ENCODE peak calls at places on chromosomes 2 and 18, in four cellular contexts. One of them, this sample, is unnamed.

GRCh38 chr2:96897491-96898134 is 27.7 kb upstream of the SEMA4C start:
- DNase-seq in mesendoderm: no peak
- DNase-seq in IMR-90: peak; percentile 33
- DNase-seq in H1: no peak
- DNase-seq in this sample: no peak

GRCh38 chr2:179104736-179105135 is 54.8 kb upstream of the CCDC141 start:
- DNase-seq in mesendoderm: no peak
- DNase-seq in IMR-90: peak; percentile 78
- DNase-seq in H1: no peak
- DNase-seq in this sample: no peak

GRCh38 chr2:219001577-219002394 is 8.6 kb upstream of the CRYBA2 start:
- DNase-seq in H1: no peak
- DNase-seq in mesendoderm: peak; percentile 56
- DNase-seq in IMR-90: no peak
- DNase-seq in this sample: peak; percentile 67

GRCh38 chr2:12819098-12819465 is 102.3 kb downstream of the TRIB2 start:
- DNase-seq in H1: no peak
- DNase-seq in IMR-90: peak; percentile 99
- DNase-seq in mesendoderm: peak; percentile 77
- DNase-seq in this sample: no peak

GRCh38 chr2:151827564-151828142 is 568 bp downstream of the ARL5A start:
- DNase-seq in mesendoderm: peak; percentile 45
- DNase-seq in H1: no peak
- DNase-seq in IMR-90: peak; percentile 16
- DNase-seq in this sample: peak; percentile 38

GRCh38 chr2:74751981-74752808 is 81.7 kb upstream of the HK2 start:
- DNase-seq in mesendoderm: no peak
- DNase-seq in IMR-90: no peak
- DNase-seq in H1: no peak
- DNase-seq in this sample: no peak

GRCh38 chr2:240638517-240639160 is 13.4 kb downstream of the GPR35 start:
- DNase-seq in IMR-90: no peak
- DNase-seq in mesendoderm: no peak
- DNase-seq in H1: no peak
- DNase-seq in this sample: no peak

GRCh38 chr2:41141146-41141791 is 689.4 kb upstream of the SLC8A1 start:
- DNase-seq in mesendoderm: no peak
- DNase-seq in H1: no peak
- DNase-seq in IMR-90: no peak
- DNase-seq in this sample: no peak

GRCh38 chr2:27606611-27607010 is 22.2 kb downstream of the CCDC121 start:
- DNase-seq in H1: no peak
- DNase-seq in mesendoderm: no peak
- DNase-seq in IMR-90: peak; percentile 83
- DNase-seq in this sample: no peak

GRCh38 chr2:177154809-177155208 is 57.8 kb upstream of the HNRNPA3 start:
- DNase-seq in IMR-90: no peak
- DNase-seq in H1: no peak
- DNase-seq in mesendoderm: no peak
- DNase-seq in this sample: no peak

GRCh38 chr2:157355618-157356017 is 30.0 kb upstream of the ERMN start:
- DNase-seq in mesendoderm: peak; percentile 71
- DNase-seq in IMR-90: peak; percentile 7
- DNase-seq in H1: no peak
- DNase-seq in this sample: no peak

GRCh38 chr18:68462148-68462547 is 252.8 kb downstream of the TMX3 start:
- DNase-seq in H1: no peak
- DNase-seq in IMR-90: peak; percentile 7
- DNase-seq in mesendoderm: no peak
- DNase-seq in this sample: no peak

GRCh38 chr2:27809761-27810241 is 38.3 kb downstream of the MRPL33 start:
- DNase-seq in H1: no peak
- DNase-seq in mesendoderm: no peak
- DNase-seq in IMR-90: peak; percentile 93
- DNase-seq in this sample: no peak

GRCh38 chr18:62500174-62500573 is 22.7 kb upstream of the ZCCHC2 start:
- DNase-seq in mesendoderm: no peak
- DNase-seq in IMR-90: no peak
- DNase-seq in H1: no peak
- DNase-seq in this sample: no peak

GRCh38 chr18:21740474-21740723 is 193 bp upstream of the MIB1 start:
- DNase-seq in mesendoderm: no peak
- DNase-seq in H1: peak; percentile 90
- DNase-seq in IMR-90: peak; percentile 94
- DNase-seq in this sample: peak; percentile 97

GRCh38 chr18:55794288-55795052 is 206.5 kb upstream of the TCF4 start:
- DNase-seq in mesendoderm: no peak
- DNase-seq in IMR-90: peak; percentile 65
- DNase-seq in H1: no peak
- DNase-seq in this sample: no peak

GRCh38 chr2:233449071-233449901 is 95.0 kb downstream of the DGKD start:
- DNase-seq in H1: peak; percentile 38
- DNase-seq in mesendoderm: peak; percentile 78
- DNase-seq in IMR-90: peak; percentile 48
- DNase-seq in this sample: peak; percentile 84

GRCh38 chr2:20391951-20392699 is 41.5 kb upstream of the PUM2 start:
- DNase-seq in H1: no peak
- DNase-seq in IMR-90: no peak
- DNase-seq in mesendoderm: peak; percentile 52
- DNase-seq in this sample: no peak

GRCh38 chr2:64363848-64364247 is 90.1 kb upstream of the LGALSL start:
- DNase-seq in IMR-90: no peak
- DNase-seq in mesendoderm: peak; percentile 76
- DNase-seq in H1: no peak
- DNase-seq in this sample: peak; percentile 51

GRCh38 chr2:150127271-150127990 is 360.0 kb downstream of the RND3 start:
- DNase-seq in mesendoderm: peak; percentile 42
- DNase-seq in IMR-90: no peak
- DNase-seq in H1: no peak
- DNase-seq in this sample: no peak

GRCh38 chr2:171080607-171081006 is 80.1 kb downstream of the TLK1 start:
- DNase-seq in mesendoderm: no peak
- DNase-seq in H1: no peak
- DNase-seq in IMR-90: no peak
- DNase-seq in this sample: no peak

GRCh38 chr2:136377423-136378382 is 259.8 kb upstream of the CXCR4 start:
- DNase-seq in IMR-90: no peak
- DNase-seq in H1: no peak
- DNase-seq in mesendoderm: no peak
- DNase-seq in this sample: peak; percentile 5

GRCh38 chr2:108927936-108928659 is 60.9 kb downstream of the EDAR start:
- DNase-seq in IMR-90: peak; percentile 64
- DNase-seq in mesendoderm: peak; percentile 75
- DNase-seq in H1: no peak
- DNase-seq in this sample: peak; percentile 55

GRCh38 chr2:70511986-70512729 is 41.5 kb downstream of the TGFA start:
- DNase-seq in H1: no peak
- DNase-seq in IMR-90: no peak
- DNase-seq in mesendoderm: no peak
- DNase-seq in this sample: no peak
- H3K4me2 ChIP-seq in H1: no peak overlapping the region
- H3K4me2 ChIP-seq in IMR-90: no peak overlapping the region
- H3K4me2 ChIP-seq in mesendoderm: no peak overlapping the region
- H3K4me2 ChIP-seq in this sample: no peak overlapping the region

GRCh38 chr2:213129311-213129710 is 22.1 kb downstream of the IKZF2 start:
- DNase-seq in mesendoderm: no peak
- DNase-seq in H1: no peak
- DNase-seq in IMR-90: no peak
- DNase-seq in this sample: no peak
- H3K27ac ChIP-seq in mesendoderm: no peak overlapping the region
- H3K27ac ChIP-seq in H1: no peak overlapping the region
- H3K27ac ChIP-seq in IMR-90: no peak overlapping the region
- H3K27ac ChIP-seq in this sample: no peak overlapping the region

GRCh38 chr2:167293172-167293781 is 405.0 kb downstream of the XIRP2 start:
- DNase-seq in H1: no peak
- DNase-seq in mesendoderm: peak; percentile 43
- DNase-seq in IMR-90: peak; percentile 16
- DNase-seq in this sample: peak; percentile 38
- H4K5ac ChIP-seq in H1: no peak overlapping the region
- H4K5ac ChIP-seq in mesendoderm: no peak overlapping the region
- H4K5ac ChIP-seq in IMR-90: no peak overlapping the region
- H4K5ac ChIP-seq in this sample: no peak overlapping the region

DNA sequence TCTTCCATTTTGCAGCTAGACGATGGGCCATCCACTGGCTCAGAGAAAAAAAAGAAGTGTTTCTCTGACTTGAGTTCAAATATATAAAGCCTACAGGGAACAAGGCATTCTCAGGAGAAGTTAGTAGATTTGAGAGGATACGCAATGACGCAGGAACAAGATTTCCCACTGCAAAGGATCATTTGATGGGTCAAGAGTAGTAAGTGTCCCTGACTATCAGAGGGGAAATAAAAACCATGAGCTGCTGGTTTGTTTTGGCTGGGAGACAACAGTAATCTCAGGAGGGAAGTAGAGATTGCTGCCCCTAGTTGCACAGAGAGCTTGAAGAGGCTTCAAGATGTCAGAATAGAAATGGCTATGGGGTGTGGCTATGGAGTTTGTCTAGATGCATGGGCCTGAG is 22.3 kb upstream of the MYO1B start:
- DNase-seq in H1: no peak
- DNase-seq in IMR-90: no peak
- DNase-seq in mesendoderm: no peak
- DNase-seq in this sample: no peak
- H3K4me2 ChIP-seq in H1: no peak overlapping the region
- H3K4me2 ChIP-seq in IMR-90: no peak overlapping the region
- H3K4me2 ChIP-seq in mesendoderm: no peak overlapping the region
- H3K4me2 ChIP-seq in this sample: no peak overlapping the region

GRCh38 chr2:222795671-222796357 is 65.0 kb upstream of the ACSL3 start:
- DNase-seq in H1: no peak
- DNase-seq in mesendoderm: no peak
- DNase-seq in IMR-90: no peak
- DNase-seq in this sample: no peak

GRCh38 chr2:222791946-222792649 is 68.7 kb upstream of the ACSL3 start:
- DNase-seq in H1: no peak
- DNase-seq in mesendoderm: no peak
- DNase-seq in IMR-90: no peak
- DNase-seq in this sample: no peak

GRCh38 chr2:222797308-222797707 is 63.5 kb upstream of the ACSL3 start:
- DNase-seq in H1: no peak
- DNase-seq in IMR-90: peak; percentile 34
- DNase-seq in mesendoderm: peak; percentile 54
- DNase-seq in this sample: no peak

GRCh38 chr2:222796413-222797103 is 64.3 kb upstream of the ACSL3 start:
- DNase-seq in mesendoderm: peak; percentile 38
- DNase-seq in H1: no peak
- DNase-seq in IMR-90: peak; percentile 53
- DNase-seq in this sample: no peak

DNA sequence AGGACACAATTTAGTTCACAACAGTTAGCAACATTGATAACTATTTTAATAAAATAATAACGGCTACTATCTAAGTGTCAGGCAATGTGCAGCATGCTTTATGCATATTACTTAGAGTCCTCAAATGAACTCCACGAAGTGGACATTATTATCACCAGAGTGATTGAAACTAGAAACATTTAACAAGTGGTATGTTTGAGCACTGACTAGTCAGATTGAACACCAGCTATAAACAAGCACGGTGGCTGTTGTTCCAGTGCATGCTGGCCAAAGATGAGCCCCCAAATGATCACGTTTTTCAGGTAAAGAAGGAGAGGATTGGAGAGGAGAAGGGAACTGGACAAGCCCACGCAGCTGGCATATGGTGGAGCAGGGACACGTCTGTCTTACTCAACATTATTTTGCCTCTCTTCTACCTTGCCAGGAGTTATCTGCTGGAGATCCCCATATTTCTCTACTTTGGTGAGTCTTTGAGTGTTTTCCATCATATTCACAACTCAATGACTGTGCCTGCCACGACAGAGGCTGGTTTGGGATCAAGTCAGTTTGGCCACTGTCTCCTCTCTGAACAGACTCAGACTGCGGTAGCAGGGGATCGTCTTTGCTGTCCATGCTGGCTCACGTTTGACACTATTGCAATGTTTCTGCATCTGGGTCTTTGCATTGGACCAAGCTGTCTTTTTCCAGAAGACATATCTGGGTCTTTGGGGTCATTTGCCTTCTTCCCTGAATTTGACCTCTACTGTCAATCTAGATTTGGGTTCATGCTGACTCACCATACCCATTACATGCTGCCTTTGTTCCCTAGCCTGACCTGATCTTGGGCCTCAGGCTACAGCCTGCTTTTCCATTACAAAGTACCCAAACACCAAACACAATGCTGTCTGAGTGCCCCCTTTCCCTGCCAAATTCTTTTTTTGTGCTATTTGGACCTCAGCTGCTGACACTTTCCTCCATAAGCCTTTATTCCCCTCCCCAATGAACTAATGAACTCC is 66.0 kb upstream of the ACSL3 start:
- DNase-seq in IMR-90: no peak
- DNase-seq in mesendoderm: peak; percentile 83
- DNase-seq in H1: peak; percentile 43
- DNase-seq in this sample: peak; percentile 62
- H3K27ac ChIP-seq in IMR-90: no peak overlapping the region
- H3K27ac ChIP-seq in mesendoderm: no peak overlapping the region
- H3K27ac ChIP-seq in H1: no peak overlapping the region
- H3K27ac ChIP-seq in this sample: no peak overlapping the region

DNA sequence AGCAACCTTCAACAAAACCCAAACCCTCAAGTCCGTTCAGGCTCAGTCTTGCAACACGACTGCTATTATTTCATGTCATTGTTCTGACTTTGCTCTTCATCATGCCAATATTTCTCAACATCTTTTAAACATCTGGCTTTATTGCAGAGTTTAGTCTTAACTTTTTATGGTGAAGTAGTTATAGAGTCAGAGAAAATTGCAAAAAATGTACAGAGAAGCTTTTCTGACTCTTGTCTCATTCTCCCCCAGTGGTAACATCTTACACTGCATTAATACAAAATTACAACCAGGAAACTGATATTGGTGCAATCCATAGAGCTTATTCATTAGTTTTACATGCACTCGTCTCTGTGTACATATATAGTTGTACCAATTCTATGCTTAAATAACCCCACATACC is 3.9 kb downstream of the MARCO start:
- DNase-seq in IMR-90: no peak
- DNase-seq in mesendoderm: no peak
- DNase-seq in H1: no peak
- DNase-seq in this sample: no peak
- H4K5ac ChIP-seq in IMR-90: no peak overlapping the region
- H4K5ac ChIP-seq in mesendoderm: no peak overlapping the region
- H4K5ac ChIP-seq in H1: no peak overlapping the region
- H4K5ac ChIP-seq in this sample: no peak overlapping the region

DNA sequence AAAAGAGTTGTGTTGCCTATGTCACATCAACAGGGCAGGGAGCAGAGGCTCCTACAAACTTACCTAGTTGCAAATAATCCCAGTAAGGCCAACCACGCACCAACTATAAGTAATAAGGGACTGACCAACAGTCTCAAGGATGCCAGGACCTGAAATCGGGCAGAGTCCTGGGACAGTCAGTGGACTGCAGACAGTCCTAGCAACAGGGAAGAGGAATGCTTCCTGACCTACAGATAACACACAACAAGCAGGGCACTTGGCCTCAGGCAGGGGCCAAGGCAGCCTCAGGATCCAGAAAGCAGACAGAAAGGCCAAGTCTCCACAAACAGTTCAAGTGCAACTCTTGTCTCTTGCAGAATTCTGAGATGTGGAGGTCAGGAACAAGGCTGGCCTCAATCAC is 56.2 kb downstream of the GALNT14 start:
- DNase-seq in H1: no peak
- DNase-seq in IMR-90: no peak
- DNase-seq in mesendoderm: no peak
- DNase-seq in this sample: no peak
- H3K4me2 ChIP-seq in H1: no peak overlapping the region
- H3K4me2 ChIP-seq in IMR-90: no peak overlapping the region
- H3K4me2 ChIP-seq in mesendoderm: no peak overlapping the region
- H3K4me2 ChIP-seq in this sample: no peak overlapping the region

GRCh38 chr18:45197526-45197970 is 417.7 kb upstream of the SLC14A2 start:
- DNase-seq in H1: no peak
- DNase-seq in IMR-90: peak; percentile 46
- DNase-seq in mesendoderm: no peak
- DNase-seq in this sample: no peak
- H3K27ac ChIP-seq in H1: no peak overlapping the region
- H3K27ac ChIP-seq in IMR-90: no peak overlapping the region
- H3K27ac ChIP-seq in mesendoderm: no peak overlapping the region
- H3K27ac ChIP-seq in this sample: no peak overlapping the region

This sample was measured in H9.